ENCODE peak calls at places on chromosomes 1 and 21, in five cellular contexts. O is heart right ventricle; K is thoracic aorta; J is right lobe of liver; L is naive thymus-derived CD4-positive, alpha-beta T cell. A is an unnamed sample.

GRCh38 chr1:197129698-197130097 is 16.8 kb downstream of the ASPM start:
- ATAC-seq in O (no peak), K (no peak), J (no peak), L (no peak), A (no peak)

GRCh38 chr1:187655163-187655562 is 826.4 kb downstream of the PLA2G4A start:
- ATAC-seq in O (no peak), K (no peak), J (no peak), L (no peak), A (no peak)

GRCh38 chr1:206708058-206708457 is 23.4 kb downstream of the MAPKAPK2 start:
- ATAC-seq in O (no peak), K (no peak), J (peak), L (no peak), A (no peak)

GRCh38 chr1:204882479-204882878 is 11.8 kb downstream of the NFASC start:
- ATAC-seq in O (no peak), K (no peak), J (peak), L (no peak), A (no peak)

GRCh38 chr1:208988811-208989222 is 594.7 kb upstream of the CAMK1G start:
- ATAC-seq in O (peak), K (no peak), J (peak), L (peak), A (peak)

GRCh38 chr1:96075704-96076455 is 645.7 kb upstream of the PTBP2 start:
- ATAC-seq in O (no peak), K (no peak), J (no peak), L (no peak), A (no peak)

GRCh38 chr1:223810586-223810985 is 35.2 kb downstream of the TP53BP2 start:
- ATAC-seq in O (no peak), K (no peak), J (no peak), L (no peak), A (no peak)

GRCh38 chr1:23393706-23394105 is 24.1 kb upstream of the ZNF436 start:
- ATAC-seq in O (peak), K (no peak), J (peak), L (no peak), A (peak)

GRCh38 chr1:169890761-169891538 is 2.7 kb downstream of the SCYL3 start:
- ATAC-seq in O (no peak), K (no peak), J (no peak), L (peak), A (no peak)

GRCh38 chr1:41882496-41882895 is 36.2 kb downstream of the HIVEP3 start:
- ATAC-seq in O (no peak), K (no peak), J (no peak), L (no peak), A (no peak)

GRCh38 chr21:42864812-42865211 is 14.5 kb downstream of the WDR4 start:
- ATAC-seq in O (no peak), K (no peak), J (no peak), L (no peak), A (no peak)

GRCh38 chr1:152410599-152410998 is 3.5 kb downstream of the CRNN start:
- ATAC-seq in O (no peak), K (no peak), J (peak), L (no peak), A (no peak)

GRCh38 chr1:67376381-67376780 is 53.8 kb downstream of the SERBP1 start:
- ATAC-seq in O (no peak), K (no peak), J (no peak), L (no peak), A (no peak)

GRCh38 chr1:67371681-67372080 is 58.5 kb downstream of the SERBP1 start:
- ATAC-seq in O (no peak), K (no peak), J (peak), L (no peak), A (no peak)

GRCh38 chr1:67371043-67371442 is 59.2 kb downstream of the SERBP1 start:
- ATAC-seq in O (no peak), K (no peak), J (peak), L (no peak), A (no peak)

GRCh38 chr1:67372136-67372535 is 58.1 kb downstream of the SERBP1 start:
- ATAC-seq in O (no peak), K (no peak), J (no peak), L (no peak), A (no peak)

DNA sequence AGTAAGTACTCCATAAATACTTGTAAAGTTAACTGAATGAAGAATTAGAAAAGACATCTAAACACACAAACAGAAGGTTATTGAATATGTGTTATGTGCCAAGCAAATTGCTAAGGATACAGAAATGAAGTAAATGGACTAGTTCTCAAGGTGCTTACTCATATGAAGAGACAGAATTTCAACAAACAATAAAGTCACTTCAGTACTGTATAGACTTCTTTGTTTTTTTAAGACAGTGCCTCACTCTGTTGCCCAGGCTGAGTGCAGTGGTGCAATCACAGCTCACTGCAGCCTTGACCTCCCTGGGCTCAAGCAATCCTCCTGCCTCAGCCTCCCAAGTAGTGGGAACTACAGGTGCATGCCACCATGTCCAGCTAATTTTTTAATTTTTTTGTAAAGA is 57.3 kb downstream of the SERBP1 start:
- ATAC-seq in O (no peak), K (no peak), J (no peak), L (no peak), A (no peak)
- H3K27ac ChIP-seq in O (no peak), K (no peak), J (peak), L (no peak), A (no peak)

GRCh38 chr1:234214911-234215892 is 158.1 kb upstream of the COA6 start:
- ATAC-seq in O (no peak), K (no peak), J (peak), L (no peak), A (no peak)
- H3K4me3 ChIP-seq in O (peak), K (peak), J (no peak), L (peak), A (peak)

DNA sequence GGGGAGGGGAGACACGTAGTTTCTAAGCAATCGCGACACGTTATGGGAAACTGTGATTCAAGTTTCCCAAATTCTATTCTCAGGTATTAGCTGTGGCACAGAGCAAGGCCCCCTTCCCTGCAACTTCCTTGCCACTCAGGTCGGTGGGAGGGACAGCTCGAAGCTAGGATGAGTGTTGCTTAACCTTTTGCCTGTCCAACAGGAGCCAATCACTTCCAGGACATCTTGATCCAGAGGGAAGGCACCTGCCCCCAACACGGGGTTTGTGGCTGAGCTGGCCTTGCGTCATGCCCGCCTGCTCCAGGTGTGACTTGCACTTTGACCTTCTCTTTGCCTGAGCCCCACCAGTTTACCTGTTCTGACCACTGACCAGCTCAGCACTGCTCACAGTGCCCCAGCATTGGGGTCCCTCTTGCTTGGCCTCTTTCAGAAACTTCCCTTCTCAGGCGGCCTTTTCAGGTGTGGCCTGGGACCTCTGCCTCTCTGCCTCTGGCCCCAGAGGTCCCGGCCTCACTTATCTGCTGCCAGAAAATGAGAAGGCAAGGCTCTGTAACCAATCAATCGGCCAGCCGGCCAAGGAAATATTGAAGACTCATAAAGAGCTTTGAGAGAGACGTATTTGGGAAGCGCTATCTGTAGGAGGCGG is 24.7 kb downstream of the TEX35 start:
- ATAC-seq in O (no peak), K (no peak), J (peak), L (no peak), A (no peak)
- H3K27ac ChIP-seq in O (peak), K (no peak), J (peak), L (no peak), A (no peak)

DNA sequence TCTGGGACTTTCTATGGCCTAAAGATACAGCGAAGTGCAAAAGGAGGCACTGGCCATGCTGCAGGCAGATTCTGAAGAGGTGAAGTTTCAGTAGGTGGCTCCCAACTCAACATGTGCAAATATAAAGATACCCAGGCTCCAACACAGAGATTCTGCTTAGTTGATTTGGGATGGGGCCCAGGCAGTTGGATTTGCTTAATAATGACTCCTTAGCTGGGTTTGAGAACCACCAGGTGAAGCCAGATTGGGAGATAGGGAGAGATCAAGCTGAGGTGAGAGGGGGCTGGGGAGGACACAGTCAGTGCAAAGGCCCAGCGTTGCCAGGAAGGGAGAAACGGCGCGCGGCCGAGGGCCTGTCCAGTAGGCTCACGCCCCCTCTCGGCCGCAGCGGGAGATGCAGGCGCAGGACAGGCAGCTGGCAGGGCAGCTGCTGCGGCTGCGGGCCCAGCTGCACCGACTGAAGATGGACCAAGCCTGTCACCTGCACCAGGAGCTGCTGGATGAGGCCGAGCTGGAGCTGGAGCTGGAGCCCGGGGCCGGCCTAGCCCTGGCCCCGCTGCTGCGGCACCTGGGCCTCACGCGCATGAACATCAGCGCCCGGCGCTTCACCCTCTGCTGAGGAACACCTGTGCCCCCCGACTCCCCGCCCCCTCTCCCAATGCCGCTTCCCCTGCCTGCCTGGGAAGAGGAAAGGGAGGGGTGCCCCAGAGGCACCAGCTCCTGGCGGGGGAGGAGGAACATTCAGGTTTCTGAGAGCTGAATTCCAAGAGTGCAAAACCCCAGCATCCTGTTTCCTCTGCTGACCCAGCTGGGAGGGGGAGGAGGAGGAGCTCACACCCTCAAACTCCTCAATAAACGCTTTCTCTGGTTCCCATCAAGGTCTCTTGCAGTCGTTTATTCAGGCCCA is 1.2 kb downstream of the FAM167B start:
- ATAC-seq in O (peak), K (no peak), J (peak), L (peak), A (peak)
- H3K4me3 ChIP-seq in O (peak), K (peak), J (no peak), L (peak), A (no peak)

GRCh38 chr1:11985851-11986250 is 5.6 kb downstream of the MFN2 start:
- ATAC-seq in O (no peak), K (no peak), J (no peak), L (peak), A (no peak)

GRCh38 chr1:11982010-11982392 is 1.8 kb downstream of the MFN2 start:
- ATAC-seq in O (no peak), K (no peak), J (no peak), L (no peak), A (no peak)

GRCh38 chr1:11981378-11982009 is 1.2 kb downstream of the MFN2 start:
- ATAC-seq in O (no peak), K (no peak), J (no peak), L (no peak), A (no peak)

GRCh38 chr1:11984559-11984958 is 4.3 kb downstream of the MFN2 start:
- ATAC-seq in O (no peak), K (no peak), J (no peak), L (no peak), A (no peak)

GRCh38 chr1:11984121-11984520 is 3.9 kb downstream of the MFN2 start:
- ATAC-seq in O (no peak), K (no peak), J (no peak), L (no peak), A (no peak)
- H3K27ac ChIP-seq in O (peak), K (no peak), J (peak), L (no peak), A (peak)

GRCh38 chr1:189986521-189986920 is 491.1 kb downstream of the BRINP3 start:
- ATAC-seq in O (no peak), K (no peak), J (no peak), L (no peak), A (no peak)
- H3K4me3 ChIP-seq in O (no peak), K (no peak), J (no peak), L (no peak), A (no peak)

GRCh38 chr1:59139396-59139795 is 157.5 kb upstream of the FGGY start:
- ATAC-seq in O (peak), K (no peak), J (no peak), L (no peak), A (no peak)
- H3K27ac ChIP-seq in O (peak), K (no peak), J (no peak), L (no peak), A (no peak)

GRCh38 chr21:27569091-27569490 is 602.2 kb upstream of the ADAMTS5 start:
- ATAC-seq in O (no peak), K (no peak), J (no peak), L (no peak), A (no peak)

GRCh38 chr21:27569831-27570230 is 602.9 kb upstream of the ADAMTS5 start:
- ATAC-seq in O (no peak), K (no peak), J (no peak), L (no peak), A (no peak)

GRCh38 chr21:27572681-27573080 is 605.8 kb upstream of the ADAMTS5 start:
- ATAC-seq in O (no peak), K (no peak), J (no peak), L (no peak), A (no peak)

GRCh38 chr21:27570306-27570868 is 603.5 kb upstream of the ADAMTS5 start:
- ATAC-seq in O (peak), K (peak), J (peak), L (no peak), A (peak)

DNA sequence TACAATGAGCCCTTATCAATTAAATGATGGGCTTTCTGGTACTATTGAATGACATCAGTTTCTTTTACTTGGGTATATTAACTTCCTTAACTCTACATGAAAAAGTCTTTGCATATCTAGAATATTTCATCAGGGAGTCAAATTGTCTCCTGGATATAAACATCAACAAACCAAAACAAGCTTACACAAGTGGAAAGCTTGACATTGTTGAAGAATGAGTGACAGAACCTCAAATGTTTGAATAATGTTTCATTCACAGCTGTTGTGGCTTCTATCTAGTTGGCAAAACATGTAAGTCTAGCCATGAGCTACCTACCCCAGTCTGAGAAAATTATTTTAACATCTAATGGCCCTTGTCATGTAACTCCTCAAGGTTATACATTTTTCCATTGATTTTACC is 604.8 kb upstream of the ADAMTS5 start:
- ATAC-seq in O (no peak), K (no peak), J (no peak), L (no peak), A (no peak)
- H3K4me3 ChIP-seq in O (no peak), K (no peak), J (no peak), L (no peak), A (no peak)

A was measured in gastroesophageal sphincter.